ENCODE peak calls at places on chromosomes 16 and 17, in six cellular contexts. L, V, B, W, F and E are unnamed samples.

GRCh38 chr17:79620207-79621038 is 9.6 kb upstream of the RBFOX3 start:
- DNase-seq in W (no peak), V (no peak), B (no peak), L (peak), F (no peak), E (no peak)

GRCh38 chr16:88479795-88480760 is 27.0 kb downstream of the ZFPM1 start:
- DNase-seq in B (no peak), F (no peak), W (no peak), L (no peak), V (no peak), E (no peak)

GRCh38 chr16:11757671-11758545 is 15.3 kb upstream of the TXNDC11 start:
- DNase-seq in W (no peak), F (no peak), B (no peak), L (peak), V (peak), E (no peak)

GRCh38 chr17:81382851-81383250 is 12.4 kb upstream of the BAHCC1 start:
- DNase-seq in V (no peak), B (no peak), W (no peak), F (no peak), L (no peak), E (no peak)

GRCh38 chr16:72740346-72740745 is 307.6 kb downstream of the ZFHX3 start:
- DNase-seq in V (no peak), F (no peak), W (no peak), L (no peak), B (no peak), E (no peak)

GRCh38 chr16:56606688-56607618 is 1.4 kb upstream of the MT2A start:
- DNase-seq in F (no peak), W (no peak), V (peak), B (no peak), L (no peak), E (no peak)

GRCh38 chr17:28057731-28058246 is 15.3 kb downstream of the NLK start:
- DNase-seq in F (no peak), W (peak), L (no peak), V (peak), B (no peak), E (no peak)

GRCh38 chr17:80191192-80191591 is 21.4 kb downstream of the CARD14 start:
- DNase-seq in F (no peak), V (no peak), W (no peak), B (no peak), L (peak), E (no peak)

GRCh38 chr17:50269477-50270429 is 4.5 kb upstream of the TMEM92 start:
- DNase-seq in B (peak), V (peak), F (peak), L (peak), W (peak), E (peak)
- TF ChIP-seq TAF1 in B (no peak), V (no peak), F (no peak), L (no peak), W (no peak), E (no peak)

DNA sequence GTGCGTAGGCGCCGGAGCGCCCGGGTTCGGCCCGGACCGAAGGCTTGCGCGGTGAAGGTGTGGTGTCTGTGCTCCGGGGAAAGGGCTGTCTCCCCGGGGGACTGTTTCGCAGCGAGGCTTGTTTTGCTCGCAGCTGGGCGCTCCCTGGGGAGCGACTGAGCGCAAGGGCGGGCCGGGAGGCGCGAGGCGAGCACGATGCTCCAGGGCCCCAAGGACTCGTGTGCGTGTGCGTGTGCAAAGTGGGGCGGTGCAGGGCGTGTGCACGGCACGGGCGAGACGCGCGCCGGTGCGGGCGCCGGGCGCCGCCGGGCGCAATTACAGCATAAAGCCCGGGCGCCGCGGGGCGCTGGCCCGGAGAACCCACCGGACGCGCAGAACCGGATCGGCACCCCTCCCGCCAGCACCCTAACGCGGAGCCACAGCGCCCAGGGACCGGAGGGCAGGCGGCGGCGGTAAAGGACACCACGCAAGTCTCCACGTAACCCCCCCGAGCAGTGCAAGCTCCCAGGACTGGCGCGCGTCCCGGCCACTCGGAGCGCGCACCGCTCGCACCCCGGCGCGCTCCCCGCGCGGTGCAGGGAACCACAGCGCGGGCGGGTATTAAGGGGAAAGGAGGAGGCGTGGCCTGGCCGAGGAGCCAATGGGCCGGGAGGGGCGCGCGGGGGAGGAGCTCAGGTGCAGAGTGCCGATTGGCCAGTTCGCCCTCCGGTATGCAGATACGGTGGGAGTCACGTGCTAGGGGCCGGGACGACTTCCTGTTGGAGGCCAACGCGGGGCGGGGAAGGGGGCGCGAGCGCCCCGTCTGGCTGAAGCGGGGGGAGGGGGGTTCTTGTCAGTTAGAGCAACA is at the start of gene TNRC6C:
- DNase-seq in F (peak), L (peak), B (peak), W (peak), V (peak), E (peak)
- TF ChIP-seq POLR2A in F (peak), L (peak), B (peak), W (peak), V (peak), E (peak)

DNA sequence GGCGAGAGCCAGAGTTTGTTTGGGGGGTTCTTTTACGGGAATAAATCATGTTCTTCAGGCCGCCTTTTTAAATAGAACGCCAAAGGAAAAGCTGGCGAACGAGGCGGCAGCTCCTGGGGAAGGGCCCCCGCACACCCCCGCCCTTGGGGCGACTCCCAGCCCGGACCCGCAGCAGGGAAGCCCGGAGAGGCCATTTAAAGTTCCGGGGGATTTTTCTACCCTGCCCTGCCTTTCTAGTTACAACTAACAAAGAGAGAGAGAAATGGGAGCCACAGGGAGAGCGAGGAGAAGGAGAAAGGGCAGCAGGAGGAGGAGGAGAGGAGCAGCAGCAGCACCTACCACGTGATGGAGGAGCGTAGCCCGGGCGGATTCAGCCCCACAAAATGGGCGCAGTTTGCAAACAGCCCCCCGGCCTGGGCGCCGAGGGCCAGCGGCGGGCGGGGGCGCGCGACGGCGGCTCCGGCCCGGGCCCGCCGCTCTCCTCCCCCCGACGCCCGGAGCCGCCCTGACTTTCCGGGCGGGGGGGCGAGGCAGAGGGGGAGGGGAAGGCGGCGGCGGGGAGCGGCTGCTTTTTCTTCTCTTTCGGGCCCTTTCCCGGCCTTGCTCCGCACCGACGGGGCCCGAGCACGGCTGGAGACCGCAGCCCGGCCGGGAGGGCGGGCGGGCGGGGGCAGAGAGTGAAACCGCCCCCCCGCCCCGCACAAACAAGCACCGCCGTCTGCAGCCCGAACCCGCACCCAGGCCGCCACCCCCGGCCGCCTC is 564 bp downstream of the KANSL1 start:
- DNase-seq in W (no peak), F (peak), V (peak), L (peak), B (peak), E (peak)
- TF ChIP-seq POLR2AphosphoS5 in W (peak), F (peak), V (peak), L (peak), B (peak), E (peak)

GRCh38 chr16:67345401-67345800 is 18.8 kb downstream of the LRRC36 start:
- DNase-seq in L (no peak), V (no peak), F (no peak), B (no peak), W (no peak), E (no peak)

GRCh38 chr16:67346328-67346727 is 19.7 kb downstream of the LRRC36 start:
- DNase-seq in V (no peak), B (no peak), W (no peak), L (no peak), F (no peak), E (no peak)

GRCh38 chr16:67349172-67349571 is 22.6 kb downstream of the LRRC36 start:
- DNase-seq in F (no peak), V (peak), B (peak), L (no peak), W (no peak), E (no peak)
- TF ChIP-seq TAF1 in F (no peak), V (no peak), B (no peak), L (no peak), W (no peak), E (no peak)

DNA sequence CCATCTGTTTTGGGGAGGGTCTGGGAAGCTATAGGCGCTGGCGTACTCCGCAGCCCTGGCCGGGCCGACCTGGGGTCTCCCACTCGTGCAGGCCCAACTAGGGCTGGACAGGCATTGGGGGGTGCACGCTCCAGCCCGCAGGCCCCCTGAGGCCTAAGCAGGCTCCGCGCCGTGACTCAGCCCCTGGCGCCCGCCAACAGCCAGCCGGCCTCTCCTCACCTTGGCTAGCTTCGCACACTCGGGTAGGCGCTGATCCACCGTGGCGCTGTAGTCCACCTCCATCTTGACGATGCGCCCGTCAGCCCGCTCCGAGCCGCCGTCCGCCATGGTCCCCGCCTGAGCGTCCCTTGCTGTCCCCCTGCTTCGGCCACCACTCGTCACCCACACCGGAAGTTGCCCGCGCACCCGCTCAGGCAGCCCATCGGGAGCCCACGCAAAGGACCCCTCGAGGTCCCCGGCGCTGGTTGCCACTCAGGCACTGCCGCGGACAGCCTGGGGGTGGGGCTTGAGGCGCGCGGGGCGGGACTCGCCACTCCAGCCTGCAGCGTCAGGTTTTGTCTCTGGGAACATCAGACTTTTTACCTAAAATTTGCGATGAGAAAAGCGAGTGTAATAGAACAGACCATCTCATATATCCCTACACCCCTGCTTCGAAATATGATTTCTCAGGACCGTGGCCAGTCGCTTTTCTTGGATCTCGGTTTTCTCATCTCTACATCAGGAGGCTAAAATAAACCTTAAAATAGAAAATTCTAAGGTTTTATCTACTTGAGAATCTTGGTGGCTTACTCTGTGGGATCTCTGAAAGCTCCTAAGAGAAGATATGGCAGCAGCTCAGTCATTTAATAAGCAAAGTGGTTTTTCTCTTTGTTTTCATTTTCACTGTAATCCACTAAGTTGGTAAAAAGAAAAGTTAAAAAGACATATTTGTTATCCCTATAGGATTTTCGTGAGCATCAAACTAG is at the start of gene PSMD12:
- DNase-seq in V (peak), L (peak), W (peak), B (peak), F (peak), E (peak)
- TF ChIP-seq POLR2A in V (peak), L (peak), W (peak), B (peak), F (peak), E (peak)